ENCODE peak calls at places on chromosome 18, in seven cellular contexts. K, M, X, U, V, Q and H are unnamed samples.

GRCh38 chr18:46856975-46857374 is 60.3 kb downstream of the PIAS2 start:
- DNase-seq in K (no peak), M (no peak), X (no peak), U (no peak), V (no peak), Q (no peak), H (no peak)

GRCh38 chr18:45320724-45321123 is 294.6 kb upstream of the SLC14A2 start:
- DNase-seq in K (peak), M (no peak), X (no peak), U (no peak), V (no peak), Q (no peak), H (no peak)

GRCh38 chr18:3889803-3890202 is 439.8 kb downstream of the TGIF1 start:
- DNase-seq in K (no peak), M (no peak), X (no peak), U (no peak), V (no peak), Q (no peak), H (no peak)

GRCh38 chr18:31610841-31611240 is 19.2 kb downstream of the TTR start:
- DNase-seq in K (no peak), M (peak), X (peak), U (no peak), V (peak), Q (no peak), H (peak)

GRCh38 chr18:13446581-13447470 is 228.3 kb downstream of the LDLRAD4 start:
- DNase-seq in K (no peak), M (no peak), X (no peak), U (no peak), V (peak), Q (peak), H (no peak)

GRCh38 chr18:31643003-31643402 is 41.4 kb downstream of the B4GALT6 start:
- DNase-seq in K (no peak), M (no peak), X (no peak), U (no peak), V (no peak), Q (no peak), H (no peak)

GRCh38 chr18:62073882-62074281 is 113.0 kb downstream of the PIGN start:
- DNase-seq in K (no peak), M (peak), X (no peak), U (no peak), V (no peak), Q (no peak), H (no peak)

GRCh38 chr18:38007931-38008330 is 442.3 kb upstream of the CELF4 start:
- DNase-seq in K (no peak), M (no peak), X (no peak), U (no peak), V (no peak), Q (no peak), H (no peak)

GRCh38 chr18:68275616-68276015 is 439.3 kb downstream of the TMX3 start:
- DNase-seq in K (no peak), M (no peak), X (no peak), U (no peak), V (no peak), Q (no peak), H (no peak)

GRCh38 chr18:61998957-61999356 is 106.2 kb upstream of the RNF152 start:
- DNase-seq in K (no peak), M (no peak), X (no peak), U (no peak), V (no peak), Q (no peak), H (no peak)

GRCh38 chr18:23689031-23689615 is at the start of gene LAMA3:
- DNase-seq in K (peak), M (peak), X (peak), U (no peak), V (peak), Q (peak), H (peak)

GRCh38 chr18:13447621-13448020 is 229.1 kb downstream of the LDLRAD4 start:
- DNase-seq in K (no peak), M (no peak), X (no peak), U (no peak), V (peak), Q (peak), H (no peak)

GRCh38 chr18:50726960-50727589 is 92.7 kb downstream of the MRO start:
- DNase-seq in K (no peak), M (no peak), X (no peak), U (no peak), V (no peak), Q (no peak), H (no peak)

GRCh38 chr18:55546873-55547704 is 40.9 kb downstream of the TCF4 start:
- DNase-seq in K (peak), M (no peak), X (no peak), U (no peak), V (no peak), Q (no peak), H (no peak)

GRCh38 chr18:26574958-26575864 is 26.9 kb upstream of the KCTD1 start:
- DNase-seq in K (peak), M (no peak), X (peak), U (no peak), V (peak), Q (peak), H (peak)

GRCh38 chr18:44731160-44731865 is 50.6 kb downstream of the SETBP1 start:
- DNase-seq in K (no peak), M (no peak), X (no peak), U (no peak), V (no peak), Q (no peak), H (no peak)

GRCh38 chr18:46481048-46481846 is 175.8 kb downstream of the LOXHD1 start:
- DNase-seq in K (no peak), M (peak), X (peak), U (no peak), V (peak), Q (no peak), H (peak)

DNA sequence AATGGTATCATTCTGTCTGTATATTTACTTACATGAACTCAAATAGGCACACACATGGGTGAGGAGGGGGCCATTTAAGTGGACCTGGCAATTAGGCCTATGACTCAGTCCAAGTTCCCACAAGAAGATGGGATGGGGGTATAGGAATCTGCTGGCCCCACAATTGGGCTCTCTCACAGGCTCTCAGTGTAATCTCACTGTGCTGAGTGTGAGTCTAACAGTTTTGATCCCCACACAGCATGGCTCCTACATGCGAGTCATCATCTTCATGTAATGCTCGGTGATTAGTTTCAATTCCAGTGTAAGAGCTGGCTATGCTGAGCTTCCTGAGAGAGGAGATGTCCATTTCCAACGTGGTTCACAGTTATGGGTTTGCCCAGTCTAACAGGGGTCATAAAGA is 114.0 kb downstream of the GATA6 start:
- DNase-seq in K (no peak), M (no peak), X (no peak), U (no peak), V (no peak), Q (no peak), H (no peak)
- TF ChIP-seq POLR2A in K (no peak), M (no peak), X (no peak), U (no peak), V (no peak), Q (no peak), H (no peak)

GRCh38 chr18:8767356-8767755 is 62.0 kb downstream of the MTCL1 start:
- DNase-seq in K (no peak), M (no peak), X (no peak), U (no peak), V (no peak), Q (no peak), H (no peak)

GRCh38 chr18:8765692-8766463 is 60.5 kb downstream of the MTCL1 start:
- DNase-seq in K (no peak), M (no peak), X (no peak), U (no peak), V (no peak), Q (no peak), H (no peak)

GRCh38 chr18:8769509-8769908 is 64.2 kb downstream of the MTCL1 start:
- DNase-seq in K (no peak), M (peak), X (no peak), U (no peak), V (no peak), Q (no peak), H (no peak)

GRCh38 chr18:8763611-8764010 is 58.3 kb downstream of the MTCL1 start:
- DNase-seq in K (no peak), M (no peak), X (no peak), U (no peak), V (no peak), Q (no peak), H (no peak)

GRCh38 chr18:8766576-8767253 is 61.4 kb downstream of the MTCL1 start:
- DNase-seq in K (no peak), M (no peak), X (no peak), U (no peak), V (no peak), Q (no peak), H (no peak)
- H3K27ac ChIP-seq in K (no peak), M (no peak), X (no peak), U (no peak), V (peak), Q (no peak), H (peak)

GRCh38 chr18:76823574-76823973 is 1.2 kb downstream of the ZNF236 start:
- DNase-seq in K (no peak), M (peak), X (no peak), U (no peak), V (peak), Q (peak), H (peak)

GRCh38 chr18:76823166-76823539 is 796 bp downstream of the ZNF236 start:
- DNase-seq in K (peak), M (peak), X (no peak), U (no peak), V (no peak), Q (peak), H (peak)

GRCh38 chr18:76821875-76822509 is 365 bp upstream of the ZNF236 start:
- DNase-seq in K (peak), M (peak), X (peak), U (no peak), V (peak), Q (peak), H (peak)

GRCh38 chr18:76821356-76821874 is 942 bp upstream of the ZNF236 start:
- DNase-seq in K (no peak), M (no peak), X (no peak), U (no peak), V (no peak), Q (no peak), H (no peak)

DNA sequence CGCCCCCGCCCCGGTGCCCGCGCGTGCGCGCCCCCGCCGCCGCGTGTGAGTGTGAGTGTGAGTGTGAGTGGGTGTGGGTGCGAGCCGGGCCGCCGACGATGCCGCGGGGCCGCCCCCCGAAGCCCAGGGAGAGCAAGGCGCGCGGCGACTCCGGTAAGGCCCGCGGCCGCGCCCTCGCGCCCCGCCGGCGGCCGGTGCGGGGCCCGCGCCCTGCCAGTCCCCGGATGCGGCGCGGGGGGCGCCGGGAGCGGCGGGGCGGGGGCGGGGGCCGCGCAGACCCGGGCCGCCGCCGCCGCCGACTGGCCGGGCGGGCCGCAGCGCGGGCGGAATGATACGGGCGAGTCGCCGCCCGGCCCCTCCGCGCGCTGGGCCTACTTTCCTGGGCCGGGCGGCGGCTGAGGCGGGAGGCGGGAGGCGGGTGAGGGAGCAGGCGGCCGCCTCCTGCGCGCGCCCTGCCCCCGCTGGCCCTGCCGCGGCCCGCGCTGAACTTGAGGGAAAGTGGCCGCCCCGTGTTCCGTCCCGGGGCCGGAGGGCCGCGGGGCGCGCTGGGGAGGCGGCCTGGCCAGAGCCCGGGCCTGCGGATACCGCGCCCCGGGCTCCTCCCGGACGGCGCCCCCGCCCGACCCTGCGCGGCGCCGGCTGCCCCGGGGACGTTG is at the start of gene ZNF236:
- DNase-seq in K (peak), M (peak), X (peak), U (no peak), V (peak), Q (peak), H (peak)
- TF ChIP-seq POLR2A in K (peak), M (no peak), X (no peak), U (peak), V (peak), Q (peak), H (no peak)

GRCh38 chr18:58391113-58391892 is 237.6 kb downstream of the ALPK2 start:
- DNase-seq in K (no peak), M (no peak), X (no peak), U (no peak), V (no peak), Q (no peak), H (no peak)
- H3K27ac ChIP-seq in K (no peak), M (no peak), X (peak), U (no peak), V (no peak), Q (no peak), H (peak)

DNA sequence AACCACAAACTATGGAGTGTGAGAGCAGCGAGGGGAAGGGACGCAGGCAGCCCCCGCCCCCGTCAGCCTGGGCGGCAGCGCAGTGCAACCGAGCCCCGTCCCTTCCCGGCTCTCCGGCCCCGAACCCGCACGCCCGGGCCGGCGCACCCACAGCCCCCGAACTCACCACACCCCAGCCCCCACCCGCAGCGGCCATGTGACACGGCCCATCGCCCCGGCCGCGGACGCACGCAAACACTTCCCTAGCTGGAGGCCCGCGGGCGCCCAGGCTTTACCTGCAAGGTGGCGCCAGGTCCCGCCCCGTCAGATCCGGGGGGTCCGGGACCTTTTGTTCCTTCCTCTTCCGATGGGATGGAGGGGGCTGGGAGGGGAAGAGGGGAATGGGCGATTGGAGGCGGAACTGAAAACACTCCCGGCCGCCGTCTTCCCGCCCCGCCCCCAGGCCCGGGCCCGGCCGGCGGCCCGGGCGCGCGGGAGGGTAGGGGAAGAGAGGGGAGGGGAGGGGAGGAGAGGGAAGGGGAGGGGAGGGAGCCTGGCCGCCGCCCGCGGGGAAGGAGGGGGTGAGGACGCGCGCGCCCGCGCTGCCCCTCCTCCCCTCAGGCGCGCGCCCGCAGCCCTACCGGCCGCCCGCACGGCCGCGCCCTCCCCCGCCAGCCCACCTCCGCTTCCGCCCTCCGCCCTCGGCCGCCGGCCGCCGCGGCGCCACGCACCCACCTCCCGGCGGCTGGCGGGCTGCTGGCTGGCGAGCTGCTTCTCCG is at the start of gene SMAD2:
- DNase-seq in K (peak), M (peak), X (peak), U (peak), V (peak), Q (peak), H (peak)
- TF ChIP-seq POLR2A in K (no peak), M (peak), X (no peak), U (no peak), V (peak), Q (no peak), H (peak)

GRCh38 chr18:9824474-9824832 is 61.3 kb upstream of the TXNDC2 start:
- DNase-seq in K (no peak), M (no peak), X (no peak), U (no peak), V (peak), Q (no peak), H (no peak)
- H3K27ac ChIP-seq in K (peak), M (no peak), X (peak), U (peak), V (peak), Q (peak), H (peak)

GRCh38 chr18:710418-711300 is 1.8 kb downstream of the ENOSF1 start:
- DNase-seq in K (no peak), M (no peak), X (no peak), U (no peak), V (no peak), Q (no peak), H (no peak)

GRCh38 chr18:713135-713490 is 683 bp upstream of the ENOSF1 start:
- DNase-seq in K (peak), M (no peak), X (no peak), U (no peak), V (no peak), Q (no peak), H (peak)

GRCh38 chr18:711330-711692 is 1.1 kb downstream of the ENOSF1 start:
- DNase-seq in K (no peak), M (no peak), X (no peak), U (no peak), V (peak), Q (no peak), H (peak)

GRCh38 chr18:712401-713134 is at the start of gene ENOSF1:
- DNase-seq in K (peak), M (peak), X (peak), U (no peak), V (peak), Q (peak), H (peak)

DNA sequence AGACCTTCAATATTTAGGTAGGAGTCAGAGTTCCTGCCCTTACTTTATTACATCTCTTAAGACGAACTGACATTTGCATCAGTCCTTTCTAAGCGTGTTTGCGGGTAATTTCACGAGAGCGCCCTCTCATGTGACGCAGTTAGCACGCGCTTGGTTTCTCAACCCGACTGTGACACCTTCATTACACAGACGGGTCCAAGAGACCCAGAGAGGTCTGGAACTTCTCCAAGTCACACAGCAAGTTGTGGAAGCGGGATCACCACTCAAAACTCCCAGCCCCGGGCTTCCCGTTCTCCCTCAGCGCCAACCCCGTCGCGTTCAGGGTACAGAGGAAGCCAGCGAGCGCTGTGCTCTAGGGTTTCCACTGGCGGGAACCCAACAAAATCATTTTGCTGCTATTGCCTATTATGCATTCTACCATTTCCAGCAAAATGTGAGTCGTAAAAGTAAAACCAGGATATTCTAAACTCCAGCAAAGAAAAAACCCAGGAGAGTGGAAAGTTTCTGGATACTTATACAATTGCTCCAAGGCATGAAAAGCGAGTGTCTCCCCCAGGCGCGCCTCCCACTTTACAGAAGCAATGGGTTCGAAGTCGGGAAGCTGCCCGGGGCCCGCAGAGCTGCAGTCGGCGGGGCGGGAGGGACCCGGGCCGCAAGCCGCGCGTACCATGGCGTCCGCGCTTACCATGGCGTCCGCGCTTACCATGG is 583 bp downstream of the ENOSF1 start:
- DNase-seq in K (peak), M (peak), X (peak), U (no peak), V (peak), Q (peak), H (peak)
- TF ChIP-seq POLR2A in K (no peak), M (peak), X (no peak), U (no peak), V (no peak), Q (no peak), H (no peak)

DNA sequence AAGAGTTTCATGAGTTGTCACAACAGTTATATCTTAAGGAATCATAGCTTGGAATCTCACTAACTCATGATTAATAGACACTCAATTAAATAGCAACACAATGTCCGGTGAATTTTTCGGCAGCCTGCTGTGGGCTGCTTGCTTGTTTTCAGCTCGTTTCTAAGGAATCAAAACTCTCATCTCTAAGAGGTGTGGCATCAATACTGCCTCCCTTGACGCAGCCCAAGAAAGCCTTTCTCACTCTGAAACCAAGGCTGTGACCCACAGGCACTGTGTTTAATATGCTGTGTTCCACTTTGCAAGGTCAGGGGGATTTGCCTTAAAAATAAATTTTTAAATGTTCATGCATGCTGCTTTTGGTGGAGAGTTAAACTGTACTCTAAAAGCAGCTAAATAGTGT is 5.4 kb downstream of the DCC start:
- DNase-seq in K (no peak), M (no peak), X (no peak), U (no peak), V (no peak), Q (no peak), H (no peak)
- H3K27ac ChIP-seq in K (no peak), M (no peak), X (no peak), U (no peak), V (no peak), Q (no peak), H (no peak)

GRCh38 chr18:76627444-76627843 is 132.4 kb upstream of the ZNF516 start:
- DNase-seq in K (no peak), M (no peak), X (no peak), U (no peak), V (no peak), Q (no peak), H (no peak)
- TF ChIP-seq POLR2A in K (no peak), M (no peak), X (no peak), U (no peak), V (no peak), Q (no peak), H (no peak)